ENCODE peak calls at places on chromosome 20, in five cellular contexts. Y, Z, B, F and Q are unnamed samples.

GRCh38 chr20:47466193-47466592 is 35.5 kb upstream of the NCOA3 start:
- DNase-seq in Z (no peak), Y (no peak), F (no peak), B (no peak), Q (no peak)

GRCh38 chr20:54067606-54068174 is 2.7 kb downstream of the BCAS1 start:
- DNase-seq in Y (peak), F (no peak), B (no peak), Z (peak), Q (no peak)

GRCh38 chr20:58701431-58702160 is 9.0 kb downstream of the NPEPL1 start:
- DNase-seq in Y (no peak), F (peak), B (peak), Z (no peak), Q (no peak)

GRCh38 chr20:57374931-57375651 is 16.1 kb upstream of the RBM38 start:
- DNase-seq in Z (no peak), Y (no peak), F (peak), B (peak), Q (no peak)

GRCh38 chr20:57654363-57654997 is 34.3 kb upstream of the ZBP1 start:
- DNase-seq in Y (peak), B (peak), Z (peak), F (peak), Q (peak)

GRCh38 chr20:56360899-56361199 is 2.1 kb downstream of the FAM210B start:
- DNase-seq in Z (no peak), Y (no peak), F (no peak), B (no peak), Q (no peak)

GRCh38 chr20:34680586-34680985 is 3.7 kb upstream of the PIGU start:
- DNase-seq in B (no peak), Y (no peak), Z (no peak), F (no peak), Q (no peak)

GRCh38 chr20:55947701-55948100 is 57.6 kb downstream of the CBLN4 start:
- DNase-seq in B (no peak), Z (no peak), Y (no peak), F (no peak), Q (no peak)

GRCh38 chr20:58233393-58233792 is 4.9 kb upstream of the ANKRD60 start:
- DNase-seq in Z (no peak), Y (no peak), F (no peak), B (no peak), Q (no peak)

GRCh38 chr20:44279228-44279627 is 31.8 kb downstream of the FITM2 start:
- DNase-seq in F (no peak), B (no peak), Y (no peak), Z (no peak), Q (no peak)

GRCh38 chr20:23152902-23153301 is 66.8 kb upstream of the CD93 start:
- DNase-seq in Y (no peak), F (no peak), B (no peak), Z (no peak), Q (peak)

GRCh38 chr20:58111340-58112016 is 117.0 kb downstream of the ANKRD60 start:
- DNase-seq in Z (no peak), F (no peak), B (no peak), Y (no peak), Q (peak)

GRCh38 chr20:10374036-10374435 is 60.0 kb downstream of the MKKS start:
- DNase-seq in Y (no peak), Z (no peak), B (no peak), F (no peak), Q (no peak)

GRCh38 chr20:43988867-43989266 is 74.2 kb downstream of the TOX2 start:
- DNase-seq in Z (no peak), B (no peak), Y (no peak), F (no peak), Q (no peak)

GRCh38 chr20:50111120-50111828 is 1.7 kb downstream of the UBE2V1 start:
- DNase-seq in B (no peak), F (no peak), Y (no peak), Z (no peak), Q (no peak)

GRCh38 chr20:61353261-61353995 is 101.4 kb downstream of the CDH4 start:
- DNase-seq in Y (no peak), Z (no peak), F (peak), B (no peak), Q (no peak)

GRCh38 chr20:50312682-50313187 is 122.1 kb downstream of the CEBPB start:
- DNase-seq in B (peak), Z (peak), F (no peak), Y (peak), Q (peak)

GRCh38 chr20:53990768-53991472 is 79.5 kb downstream of the BCAS1 start:
- DNase-seq in Y (no peak), Z (no peak), F (no peak), B (no peak), Q (no peak)

GRCh38 chr20:53947501-53948195 is 122.7 kb downstream of the BCAS1 start:
- DNase-seq in F (no peak), Y (no peak), Z (no peak), B (no peak), Q (peak)

GRCh38 chr20:41168281-41169183 is 31.2 kb downstream of the PLCG1 start:
- DNase-seq in Z (no peak), F (peak), B (no peak), Y (no peak), Q (no peak)

GRCh38 chr20:35561268-35561667 is 19.4 kb downstream of the ERGIC3 start:
- DNase-seq in F (no peak), Z (no peak), Y (no peak), B (no peak), Q (no peak)

GRCh38 chr20:6685181-6685582 is 82.3 kb upstream of the BMP2 start:
- DNase-seq in F (no peak), B (no peak), Y (no peak), Z (no peak), Q (peak)

GRCh38 chr20:25064561-25064960 is 6.6 kb upstream of the ACSS1 start:
- DNase-seq in Y (peak), F (peak), Z (no peak), B (peak), Q (no peak)

GRCh38 chr20:36526521-36527011 is 14.8 kb upstream of the MYL9 start:
- DNase-seq in B (peak), Y (no peak), Z (no peak), F (no peak), Q (no peak)

GRCh38 chr20:63546256-63546655 is 1.3 kb downstream of the SRMS start:
- DNase-seq in Z (no peak), B (no peak), Y (no peak), F (no peak), Q (no peak)
- TF ChIP-seq POLR2AphosphoS5 in Z (no peak), B (no peak), Y (no peak), F (no peak), Q (no peak)

GRCh38 chr20:31515775-31516107 is 1.5 kb downstream of the HM13 start:
- DNase-seq in F (no peak), Z (no peak), Y (no peak), B (no peak), Q (no peak)

GRCh38 chr20:31516166-31516565 is 1.9 kb downstream of the HM13 start:
- DNase-seq in Z (no peak), Y (no peak), B (no peak), F (no peak), Q (no peak)

GRCh38 chr20:31515072-31515774 is 981 bp downstream of the HM13 start:
- DNase-seq in F (no peak), B (no peak), Z (no peak), Y (no peak), Q (no peak)

GRCh38 chr20:31516651-31517050 is 2.4 kb downstream of the HM13 start:
- DNase-seq in Y (no peak), Z (no peak), B (no peak), F (no peak), Q (no peak)

GRCh38 chr20:31517373-31517772 is 3.1 kb downstream of the HM13 start:
- DNase-seq in F (no peak), Z (peak), B (no peak), Y (peak), Q (no peak)
- TF ChIP-seq POLR2AphosphoS5 in F (no peak), Z (peak), B (no peak), Y (no peak), Q (no peak)

DNA sequence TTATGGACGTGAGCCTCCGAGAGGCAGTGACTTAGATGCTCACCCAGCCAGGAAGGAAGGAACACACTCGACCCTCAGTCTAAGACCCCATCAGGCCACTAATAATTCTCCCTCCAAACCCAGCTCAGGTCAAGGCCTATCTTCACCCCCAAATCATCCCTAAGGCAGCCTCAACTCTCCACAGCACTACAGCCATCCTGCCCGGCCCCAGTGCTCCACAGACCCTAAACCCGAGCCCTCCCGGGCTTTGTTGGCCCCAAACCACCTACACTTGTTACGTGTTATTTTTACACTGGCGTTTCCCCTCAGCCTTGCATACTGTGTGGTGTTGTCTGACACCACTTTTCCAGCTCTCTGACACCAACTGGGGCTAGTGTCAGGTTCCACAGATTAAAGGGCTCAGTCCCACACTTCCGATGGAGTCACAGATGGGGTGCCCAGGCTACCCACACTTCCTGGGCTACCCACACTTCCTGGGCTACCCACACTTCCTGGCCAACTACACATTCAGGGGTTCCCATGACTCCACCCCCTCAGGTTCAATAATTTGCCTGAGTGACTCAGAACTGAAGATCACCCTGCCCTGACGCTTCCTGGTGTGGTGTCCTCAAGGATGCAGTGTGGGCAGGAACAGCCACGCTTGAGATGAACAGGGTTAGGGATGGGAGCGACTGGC is 25.3 kb downstream of the RBCK1 start:
- DNase-seq in B (no peak), Y (no peak), Z (no peak), F (no peak), Q (no peak)
- TF ChIP-seq POLR2AphosphoS5 in B (no peak), Y (no peak), Z (no peak), F (no peak), Q (no peak)

DNA sequence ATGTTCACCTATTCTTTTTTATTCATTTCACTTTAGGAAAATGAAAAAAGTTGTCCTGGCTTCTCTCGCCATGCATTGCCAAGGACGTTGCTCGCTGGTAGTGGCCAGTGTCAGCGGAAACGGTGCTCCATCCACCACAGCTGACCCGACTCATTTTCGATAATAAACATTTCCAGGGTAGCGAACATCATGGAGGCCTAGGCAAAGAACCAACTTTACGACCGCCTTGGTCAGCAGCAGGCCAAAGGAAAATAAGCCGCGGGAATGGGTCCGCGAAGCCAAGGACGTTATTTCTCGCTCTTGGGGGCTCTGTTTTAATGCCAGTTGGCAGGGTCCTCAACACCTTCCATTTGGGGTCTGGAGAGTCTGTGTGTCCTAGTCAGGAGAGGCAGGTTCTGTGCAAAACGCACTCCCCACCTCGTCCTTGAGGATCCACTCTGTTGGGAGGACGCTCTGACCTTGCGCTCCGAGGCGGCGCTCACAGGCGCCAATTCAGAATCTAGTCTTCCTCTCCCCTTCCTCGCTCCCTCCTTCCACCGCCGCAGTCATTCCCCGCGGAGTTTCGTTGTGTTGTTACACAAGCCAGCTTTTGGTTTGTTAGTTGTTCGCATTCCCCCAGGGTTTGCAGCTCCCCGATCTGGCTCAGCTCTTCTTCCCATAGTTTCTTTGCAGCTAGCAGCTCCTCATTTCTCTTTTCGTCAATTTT is 4.1 kb upstream of the PAX1 start:
- DNase-seq in B (no peak), F (peak), Z (no peak), Y (no peak), Q (no peak)
- TF ChIP-seq POLR2AphosphoS5 in B (no peak), F (no peak), Z (no peak), Y (no peak), Q (no peak)

GRCh38 chr20:4076671-4077070 is 61.3 kb upstream of the RNF24 start:
- DNase-seq in F (no peak), B (no peak), Y (no peak), Z (peak), Q (no peak)
- TF ChIP-seq POLR2AphosphoS5 in F (no peak), B (peak), Y (no peak), Z (peak), Q (no peak)

DNA sequence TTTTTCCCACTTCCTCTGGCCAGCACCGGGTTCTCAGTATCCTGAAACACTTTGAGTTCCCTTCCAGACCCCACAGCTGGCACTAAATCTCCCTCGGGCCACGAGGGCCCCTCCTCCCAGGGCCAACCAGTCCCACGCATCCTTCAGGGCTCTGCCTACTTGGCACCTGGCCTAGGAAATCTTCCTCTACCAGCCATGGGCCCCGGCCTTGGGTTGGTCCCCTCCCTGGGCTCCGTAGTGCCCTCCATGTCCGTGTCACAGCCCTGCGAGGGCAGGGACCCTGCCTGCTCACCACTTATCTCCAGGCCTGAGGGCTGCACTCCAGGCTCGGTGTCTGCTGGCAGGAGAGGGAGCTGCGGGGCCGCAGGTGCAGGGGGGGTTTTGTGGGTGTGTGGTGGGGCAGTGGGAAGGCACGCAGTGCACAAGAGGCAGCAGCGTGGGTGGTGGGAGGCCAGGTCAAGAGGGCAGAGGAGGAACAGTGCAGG is 48.8 kb upstream of the CDH22 start:
- DNase-seq in B (no peak), Z (no peak), Y (peak), F (peak), Q (no peak)
- TF ChIP-seq POLR2AphosphoS5 in B (no peak), Z (no peak), Y (no peak), F (peak), Q (no peak)

GRCh38 chr20:48773837-48774418 is 53.9 kb downstream of the PREX1 start:
- DNase-seq in Y (no peak), B (no peak), F (peak), Z (no peak), Q (no peak)

GRCh38 chr20:48770700-48771099 is 57.1 kb downstream of the PREX1 start:
- DNase-seq in B (no peak), Y (no peak), Z (no peak), F (peak), Q (no peak)

GRCh38 chr20:48769111-48769879 is 58.5 kb downstream of the PREX1 start:
- DNase-seq in Z (no peak), Y (peak), B (no peak), F (peak), Q (no peak)

GRCh38 chr20:48772183-48772976 is 55.4 kb downstream of the PREX1 start:
- DNase-seq in F (peak), Y (peak), B (peak), Z (no peak), Q (no peak)

GRCh38 chr20:48771542-48771941 is 56.3 kb downstream of the PREX1 start:
- DNase-seq in Z (no peak), F (no peak), B (no peak), Y (no peak), Q (no peak)
- TF ChIP-seq POLR2AphosphoS5 in Z (no peak), F (no peak), B (no peak), Y (no peak), Q (no peak)

DNA sequence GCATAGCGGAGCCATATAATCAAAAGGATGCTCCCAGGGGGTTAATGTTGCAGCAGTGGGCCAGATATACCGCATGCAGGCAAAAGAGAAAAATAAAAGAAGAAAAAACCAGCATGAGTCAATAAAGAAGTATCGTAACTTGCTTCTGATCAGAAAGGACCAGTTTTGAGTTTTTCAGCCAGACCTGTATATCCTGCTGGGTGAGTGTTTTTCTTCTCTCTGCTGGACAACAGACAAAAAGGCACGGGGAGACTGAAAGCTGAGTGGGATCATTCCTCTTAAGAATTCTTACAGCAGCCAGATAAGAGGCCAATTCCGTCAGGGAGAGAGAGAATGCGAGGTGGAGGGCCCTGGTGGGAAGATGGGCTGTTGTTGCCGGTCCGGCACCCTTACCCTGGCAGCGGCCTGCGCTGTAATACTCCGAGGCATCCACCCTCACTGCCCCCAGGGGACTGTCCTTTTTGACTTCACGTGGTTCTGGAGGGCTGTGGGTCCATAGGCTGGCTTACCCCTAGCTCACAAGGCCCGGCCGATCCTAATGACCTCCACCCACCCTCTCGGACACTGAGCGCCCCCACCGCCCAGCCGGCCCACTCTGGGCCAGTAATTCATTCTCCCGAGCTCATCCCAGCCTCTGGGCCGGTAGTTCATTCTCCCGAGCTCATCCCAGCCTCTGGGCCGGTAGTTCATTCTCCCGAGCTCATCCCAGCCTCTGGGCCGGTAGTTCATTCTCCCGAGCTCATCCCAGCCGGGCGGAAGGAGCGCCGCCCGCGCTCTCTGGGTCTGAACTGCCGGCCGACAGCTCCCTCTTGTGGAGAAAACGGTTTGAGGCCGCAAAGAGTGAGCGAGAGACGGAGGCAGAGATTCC is 118.4 kb upstream of the SIRPA start:
- DNase-seq in F (peak), Z (peak), B (peak), Y (peak), Q (peak)
- TF ChIP-seq POLR2AphosphoS5 in F (peak), Z (peak), B (peak), Y (no peak), Q (peak)

GRCh38 chr20:31709939-31710338 is 12.7 kb downstream of the BCL2L1 start:
- DNase-seq in B (peak), Y (no peak), F (no peak), Z (no peak), Q (no peak)

GRCh38 chr20:31707258-31707615 is 15.4 kb downstream of the BCL2L1 start:
- DNase-seq in Y (no peak), B (no peak), Z (no peak), F (peak), Q (no peak)

GRCh38 chr20:31706607-31707257 is 15.9 kb downstream of the BCL2L1 start:
- DNase-seq in F (no peak), Z (no peak), Y (no peak), B (no peak), Q (no peak)

GRCh38 chr20:31708839-31709534 is 13.7 kb downstream of the BCL2L1 start:
- DNase-seq in Z (no peak), B (peak), F (peak), Y (peak), Q (no peak)

DNA sequence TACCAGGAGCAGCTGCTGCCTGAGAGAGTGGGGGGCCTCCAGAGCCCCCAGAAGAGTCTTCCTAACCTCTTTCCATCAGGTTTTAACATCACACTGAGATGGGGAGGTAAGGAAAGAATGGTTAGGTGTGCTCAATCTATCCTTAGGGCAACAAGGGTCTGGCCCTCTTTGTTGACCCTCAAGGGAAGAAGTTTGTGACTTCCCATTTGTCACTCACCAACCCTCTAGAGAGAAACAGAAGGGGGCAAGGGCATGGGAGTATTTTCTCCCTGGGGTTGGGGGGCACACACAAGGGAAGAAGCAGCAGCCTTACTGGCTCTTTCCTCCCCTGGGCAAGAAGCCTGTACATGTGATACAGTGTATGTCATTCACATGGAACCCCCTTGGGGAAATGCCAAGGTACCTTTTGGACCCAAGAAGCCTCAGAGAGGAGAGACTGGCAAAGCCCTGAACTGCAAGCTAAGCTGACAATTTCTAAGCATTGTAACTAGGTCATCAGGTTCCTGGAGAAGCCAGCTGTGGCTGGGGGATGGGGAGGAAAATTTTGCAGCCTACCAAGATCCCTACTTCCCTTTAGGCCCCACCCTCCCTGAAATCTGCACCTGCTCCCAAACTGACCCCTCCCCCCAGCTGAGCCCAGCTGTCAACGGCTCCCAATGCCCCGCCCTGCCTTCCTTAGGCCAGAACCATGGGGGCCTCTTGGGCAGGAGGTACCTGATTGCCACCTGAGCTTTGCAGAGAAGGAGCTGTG is 14.5 kb downstream of the BCL2L1 start:
- DNase-seq in B (peak), Z (no peak), F (peak), Y (peak), Q (no peak)
- TF ChIP-seq POLR2AphosphoS5 in B (no peak), Z (no peak), F (no peak), Y (no peak), Q (peak)

GRCh38 chr20:37871751-37872150 is 31.2 kb upstream of the VSTM2L start:
- DNase-seq in F (peak), B (no peak), Z (no peak), Y (no peak), Q (no peak)
- TF ChIP-seq POLR2AphosphoS5 in F (no peak), B (no peak), Z (no peak), Y (no peak), Q (no peak)